ENCODE peak calls at places on chromosomes 13 and 19, in nine cellular contexts. Y, Q, X, A, C, K, G, N and P are unnamed samples.

GRCh38 chr13:25455146-25455545 is 83.4 kb downstream of the ATP8A2 start:
- DNase-seq in Y (no peak), K (no peak), N (no peak), A (no peak), X (no peak), Q (no peak), C (no peak), G (no peak), P (no peak)

GRCh38 chr13:113777311-113778260 is 18.6 kb downstream of the TMEM255B start:
- DNase-seq in X (peak), N (no peak), Y (no peak), Q (no peak), K (no peak), G (no peak), A (peak), C (no peak), P (no peak)

GRCh38 chr13:113814435-113814821 is 49.4 kb downstream of the GAS6 start:
- DNase-seq in Q (no peak), C (no peak), G (no peak), K (no peak), Y (no peak), X (no peak), N (no peak), A (no peak), P (no peak)

GRCh38 chr19:36604656-36605100 is 435 bp upstream of the ZNF382 start:
- DNase-seq in Q (peak), G (peak), A (peak), K (no peak), C (peak), N (no peak), X (peak), Y (no peak), P (peak)

GRCh38 chr13:50936681-50937080 is 27.1 kb downstream of the RNASEH2B start:
- DNase-seq in C (no peak), N (no peak), Y (no peak), Q (no peak), X (no peak), A (no peak), G (no peak), K (no peak), P (peak)

GRCh38 chr19:29293736-29294342 is 80.9 kb upstream of the UQCRFS1 start:
- DNase-seq in Q (no peak), A (no peak), N (no peak), G (no peak), C (no peak), X (no peak), K (no peak), Y (no peak), P (no peak)

GRCh38 chr13:74040200-74040599 is 94.0 kb downstream of the KLF12 start:
- DNase-seq in A (peak), Y (peak), X (peak), Q (peak), K (peak), G (no peak), C (peak), N (peak), P (peak)

GRCh38 chr19:33125929-33126388 is 6.0 kb upstream of the WDR88 start:
- DNase-seq in X (peak), A (peak), Y (peak), K (peak), G (peak), C (peak), Q (peak), N (peak), P (peak)

GRCh38 chr19:54457773-54458647 is 5.6 kb downstream of the LENG9 start:
- DNase-seq in C (no peak), G (no peak), K (no peak), Q (no peak), Y (no peak), X (no peak), A (no peak), N (no peak), P (no peak)

GRCh38 chr13:100273576-100273975 is 184.7 kb downstream of the PCCA start:
- DNase-seq in G (no peak), C (no peak), A (no peak), Y (no peak), Q (no peak), X (peak), K (no peak), N (no peak), P (no peak)

GRCh38 chr13:69776937-69777336 is 330.7 kb upstream of the ATXN8OS start:
- DNase-seq in C (no peak), K (no peak), G (no peak), N (no peak), X (no peak), A (no peak), Q (no peak), Y (no peak), P (no peak)

DNA sequence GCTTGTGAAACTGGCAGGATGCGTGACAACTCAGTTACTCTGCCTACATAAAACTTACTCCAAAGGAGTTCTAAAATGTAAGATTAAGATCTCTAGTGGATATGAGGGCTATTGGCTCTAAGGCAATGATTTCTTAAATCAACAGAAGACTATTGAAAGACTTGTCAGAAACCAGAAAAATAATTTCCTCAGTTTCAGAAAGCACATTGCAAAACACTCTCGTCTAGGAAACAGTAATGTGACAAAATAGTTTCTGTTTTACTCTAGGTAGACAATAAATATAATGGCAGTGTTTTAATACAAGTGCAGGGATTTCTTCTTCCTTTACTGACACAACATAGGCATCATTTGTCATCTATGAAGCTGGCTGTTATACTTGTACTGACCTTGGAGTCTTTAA is 230.1 kb downstream of the KCTD12 start:
- DNase-seq in Q (no peak), C (no peak), Y (no peak), N (no peak), X (no peak), A (no peak), G (no peak), K (no peak), P (no peak)
- H3K4me3 ChIP-seq in Q (no peak), C (no peak), Y (no peak), N (no peak), X (no peak), A (no peak), G (no peak), K (no peak), P (no peak)

GRCh38 chr19:40976134-40976533 is 14.9 kb upstream of the CYP2B6 start:
- DNase-seq in C (no peak), A (no peak), G (peak), Q (no peak), X (no peak), K (no peak), Y (no peak), N (no peak), P (no peak)

GRCh38 chr19:40976724-40977123 is 14.4 kb upstream of the CYP2B6 start:
- DNase-seq in K (no peak), C (no peak), A (no peak), N (no peak), Q (no peak), Y (no peak), X (no peak), G (no peak), P (no peak)

GRCh38 chr19:40974633-40975037 is 16.4 kb upstream of the CYP2B6 start:
- DNase-seq in Y (peak), K (peak), G (peak), N (peak), Q (peak), A (peak), X (peak), C (peak), P (peak)
- TF ChIP-seq REST in Y (no peak), K (no peak), G (no peak), N (no peak), Q (no peak), A (no peak), X (no peak), C (no peak), P (no peak)

GRCh38 chr13:23348270-23349126 is 85.0 kb downstream of the SACS start:
- DNase-seq in X (peak), N (no peak), G (no peak), A (no peak), Y (peak), K (no peak), Q (no peak), C (no peak), P (no peak)

GRCh38 chr13:23352161-23352560 is 81.3 kb downstream of the SACS start:
- DNase-seq in C (no peak), X (no peak), K (no peak), Q (peak), N (no peak), Y (no peak), A (no peak), G (no peak), P (no peak)

GRCh38 chr13:23350009-23350408 is 83.5 kb downstream of the SACS start:
- DNase-seq in Y (peak), A (no peak), X (no peak), G (no peak), N (no peak), C (no peak), Q (no peak), K (no peak), P (no peak)

GRCh38 chr13:23347601-23348000 is 85.9 kb downstream of the SACS start:
- DNase-seq in Y (no peak), A (no peak), G (no peak), N (no peak), X (no peak), C (no peak), Q (no peak), K (no peak), P (no peak)

DNA sequence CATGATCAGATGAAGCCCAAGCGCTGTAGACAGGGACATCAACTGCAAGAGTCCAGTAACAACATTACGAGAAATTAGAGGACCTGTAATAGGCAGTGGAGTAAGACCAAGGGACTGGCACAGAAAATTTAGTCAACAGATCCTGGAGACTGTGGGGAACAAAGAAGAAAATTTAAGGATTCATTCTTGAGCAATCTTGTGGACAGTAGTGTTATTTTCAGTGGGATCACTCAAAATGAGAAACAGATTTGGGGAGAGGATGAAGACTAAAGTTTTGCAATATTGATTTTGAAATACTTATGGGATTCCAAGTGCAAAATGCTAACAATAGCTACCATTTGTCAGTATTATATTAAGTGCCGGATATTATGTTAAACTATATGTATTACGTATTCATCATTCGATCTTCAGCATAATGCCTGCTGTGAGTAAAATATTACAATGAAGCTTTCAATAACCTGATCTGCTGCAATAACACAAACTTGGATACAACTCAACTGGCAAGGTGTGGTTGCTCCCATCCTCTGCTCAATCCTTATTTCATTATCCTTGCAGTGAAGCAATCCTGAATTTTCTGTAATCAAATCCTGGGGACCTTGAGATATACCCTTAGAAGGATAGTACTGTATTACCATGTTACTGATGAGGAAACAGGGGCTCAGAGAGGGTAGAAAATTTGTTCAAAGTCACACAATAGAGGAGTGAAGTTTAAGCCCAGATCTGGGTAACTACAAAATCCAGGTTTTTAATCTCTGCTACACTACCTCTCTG is 84.2 kb downstream of the SACS start:
- DNase-seq in K (no peak), X (no peak), Q (no peak), A (no peak), C (no peak), G (no peak), Y (no peak), N (no peak), P (no peak)
- H3K4me3 ChIP-seq in K (no peak), X (no peak), Q (no peak), A (no peak), C (no peak), G (no peak), Y (peak), N (no peak), P (no peak)

DNA sequence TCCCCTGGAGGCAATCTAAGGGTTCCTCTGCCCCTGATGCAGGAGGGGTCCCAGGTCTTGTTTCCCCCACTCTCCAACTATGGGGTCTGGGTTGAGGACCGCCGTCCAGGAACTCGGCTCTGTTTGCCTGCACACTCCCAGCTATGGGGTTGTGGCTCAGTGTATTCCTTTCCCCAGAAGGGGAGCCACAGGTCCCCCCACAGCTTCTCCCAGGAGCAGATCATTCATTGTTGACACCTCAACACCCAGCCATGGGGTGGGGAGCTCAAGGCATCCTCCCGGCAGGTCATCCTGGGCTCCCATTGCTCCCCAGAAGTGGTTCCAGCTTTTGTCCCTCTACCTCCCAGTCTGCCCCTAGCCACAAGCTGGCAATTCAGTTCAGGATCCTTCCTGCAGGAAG is 975 bp downstream of the ZNF358 start:
- DNase-seq in X (no peak), Y (no peak), K (no peak), A (no peak), Q (peak), C (no peak), N (no peak), G (no peak), P (no peak)
- TF ChIP-seq REST in X (no peak), Y (no peak), K (no peak), A (no peak), Q (no peak), C (no peak), N (no peak), G (no peak), P (no peak)

GRCh38 chr19:13847033-13847899 is 29.7 kb upstream of the NANOS3 start:
- DNase-seq in N (no peak), X (peak), Y (peak), A (peak), K (peak), G (no peak), C (peak), Q (peak), P (peak)
- H3K4me3 ChIP-seq in N (peak), X (peak), Y (peak), A (peak), K (peak), G (peak), C (peak), Q (peak), P (peak)

DNA sequence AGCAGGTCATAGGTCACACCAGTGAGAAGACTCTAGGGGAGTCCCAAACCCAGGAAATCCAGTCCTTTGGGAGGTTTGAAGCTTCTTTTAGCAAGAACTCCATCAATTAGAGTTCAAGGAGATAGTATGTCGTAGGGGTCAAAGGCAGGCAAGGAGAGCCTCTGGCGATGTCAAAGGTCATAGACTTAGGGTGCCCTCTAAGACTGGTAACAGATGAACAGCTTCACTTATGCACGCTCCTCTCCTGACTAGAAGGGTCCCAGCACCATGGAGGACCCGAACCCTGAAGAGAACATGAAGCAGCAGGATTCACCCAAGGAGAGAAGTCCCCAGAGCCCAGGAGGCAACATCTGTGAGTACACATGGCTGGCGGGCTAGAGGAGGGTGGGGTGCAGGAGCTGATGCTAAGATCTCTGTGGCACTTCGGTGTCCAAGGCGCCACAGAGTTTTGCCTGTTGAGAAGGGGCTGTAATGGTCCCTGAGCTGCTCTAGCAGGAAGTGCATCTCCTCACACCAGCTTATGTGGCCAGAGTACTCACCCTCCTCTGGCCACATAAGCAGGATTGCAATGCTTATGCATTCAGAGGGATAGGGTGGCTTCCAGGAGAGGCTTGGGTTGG is 557 bp downstream of the ZNF576 start:
- DNase-seq in Y (no peak), A (no peak), X (no peak), N (no peak), Q (no peak), G (no peak), K (no peak), C (no peak), P (peak)
- TF ChIP-seq REST in Y (no peak), A (no peak), X (no peak), N (no peak), Q (no peak), G (no peak), K (no peak), C (no peak), P (no peak)

GRCh38 chr19:3356805-3357204 is 9.6 kb upstream of the NFIC start:
- DNase-seq in Q (no peak), A (no peak), C (no peak), X (no peak), G (no peak), K (no peak), Y (no peak), N (no peak), P (no peak)

GRCh38 chr19:3357362-3357730 is 9.0 kb upstream of the NFIC start:
- DNase-seq in A (no peak), Q (no peak), G (no peak), Y (no peak), N (no peak), K (no peak), X (no peak), C (no peak), P (no peak)

GRCh38 chr19:3358392-3358918 is 7.9 kb upstream of the NFIC start:
- DNase-seq in Y (no peak), K (no peak), G (no peak), N (no peak), C (no peak), A (no peak), Q (peak), X (no peak), P (no peak)

GRCh38 chr19:3358919-3359849 is 7.2 kb upstream of the NFIC start:
- DNase-seq in X (peak), Y (no peak), C (no peak), G (no peak), Q (peak), K (no peak), N (no peak), A (peak), P (peak)

DNA sequence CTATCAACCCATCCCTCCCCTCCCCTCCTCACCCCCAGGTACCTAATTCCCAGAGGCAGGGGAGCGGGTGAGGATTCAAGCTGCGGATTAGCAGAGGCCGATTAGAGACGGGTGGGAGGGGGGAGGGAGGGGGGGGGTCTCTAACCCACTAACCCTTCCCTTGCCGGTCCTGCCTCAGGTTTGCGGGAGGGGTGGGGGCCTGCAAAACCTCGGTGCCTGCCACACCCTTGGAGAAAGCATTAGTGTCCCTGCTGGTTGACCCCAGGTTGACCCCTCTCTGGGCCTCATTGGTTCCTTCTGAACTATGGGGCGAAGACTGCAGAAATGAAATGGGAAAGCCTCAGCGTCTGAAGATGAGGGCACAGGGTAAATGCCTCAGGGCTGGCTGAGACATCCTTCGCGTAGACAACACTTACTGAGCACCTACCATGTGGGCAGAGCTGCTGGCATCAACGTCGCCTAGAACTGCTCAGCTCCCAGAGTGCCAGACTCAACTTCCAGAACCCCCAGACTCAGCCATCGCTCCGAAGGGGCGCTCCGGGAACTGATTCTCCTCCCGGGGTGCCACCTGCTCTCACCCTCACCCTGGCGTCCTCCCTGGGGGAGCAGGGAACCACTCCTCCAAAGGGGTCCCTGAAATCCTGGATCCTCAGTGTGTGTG is 8.5 kb upstream of the NFIC start:
- DNase-seq in Y (no peak), C (no peak), N (no peak), A (peak), Q (no peak), G (no peak), K (no peak), X (peak), P (no peak)
- H3K4me3 ChIP-seq in Y (peak), C (peak), N (peak), A (peak), Q (no peak), G (peak), K (peak), X (no peak), P (no peak)

GRCh38 chr13:41696163-41697003 is 239.0 kb downstream of the RGCC start:
- DNase-seq in C (peak), G (no peak), X (peak), Q (no peak), N (peak), A (peak), Y (peak), K (peak), P (no peak)

GRCh38 chr13:41697578-41697977 is 240.2 kb downstream of the RGCC start:
- DNase-seq in G (no peak), X (peak), C (no peak), K (no peak), Q (no peak), A (no peak), Y (no peak), N (no peak), P (no peak)

GRCh38 chr13:41699759-41700158 is 242.4 kb downstream of the RGCC start:
- DNase-seq in N (no peak), G (no peak), Q (no peak), K (no peak), X (no peak), C (no peak), A (no peak), Y (no peak), P (no peak)

GRCh38 chr13:41706189-41706588 is 248.8 kb downstream of the RGCC start:
- DNase-seq in K (no peak), N (no peak), Y (no peak), C (no peak), A (no peak), Q (no peak), X (no peak), G (no peak), P (no peak)

DNA sequence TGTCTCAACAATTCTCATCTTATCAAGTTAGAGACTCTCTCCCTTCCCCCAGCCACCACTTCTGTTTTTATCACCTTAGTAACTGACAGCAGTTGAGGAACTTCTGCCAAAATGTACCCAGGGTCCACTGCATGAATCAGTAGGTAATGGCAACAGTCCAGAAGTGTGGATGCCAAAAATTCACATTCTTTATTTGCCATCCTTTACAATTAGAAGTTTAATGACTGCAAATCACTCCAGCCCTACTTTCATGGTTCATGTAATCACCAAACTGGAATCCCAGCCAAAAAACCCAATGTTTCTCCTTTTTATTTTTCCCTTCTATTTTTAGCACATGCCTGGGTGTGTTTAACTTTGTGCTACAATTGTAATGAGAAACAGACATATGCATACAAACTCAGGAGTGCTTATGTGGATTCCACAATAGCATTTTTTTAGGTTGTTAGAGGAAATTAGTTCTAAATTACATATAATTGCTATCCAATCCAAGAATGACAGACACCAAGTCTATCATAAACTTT is 243.5 kb downstream of the RGCC start:
- DNase-seq in A (peak), Q (peak), G (no peak), K (no peak), Y (peak), N (no peak), C (no peak), X (no peak), P (peak)
- TF ChIP-seq REST in A (no peak), Q (peak), G (no peak), K (no peak), Y (no peak), N (no peak), C (no peak), X (no peak), P (no peak)

GRCh38 chr13:98599502-98600328 is 22.8 kb upstream of the STK24 start:
- DNase-seq in N (no peak), Y (peak), Q (no peak), X (peak), A (no peak), C (peak), K (no peak), G (no peak), P (no peak)
- H3K4me3 ChIP-seq in N (no peak), Y (no peak), Q (no peak), X (no peak), A (no peak), C (no peak), K (no peak), G (no peak), P (no peak)